ENCODE peak calls at places on chromosomes 5 and 9, in six cellular contexts. H is GM10248; R is fibroblast of mammary gland; Q is non-pigmented ciliary epithelial cell; T is activated CD4-positive, alpha-beta T cell treated with anti-CD3 and anti-CD28 coated beads for 4 hours; Z is activated CD4-positive, CD25-positive, alpha-beta regulatory T cell treated with anti-CD3 and anti-CD28 coated beads, Interleukin-2, amount 50 U/mL, for 72 hours. X is an unnamed sample.

GRCh38 chr5:127615916-127616315 is 33.0 kb upstream of the CTXN3 start:
- DNase-seq in T (no peak), Z (no peak), Q (no peak), R (peak; percentile 47), H (no peak), X (no peak)

GRCh38 chr9:110116543-110116885 is 91.4 kb downstream of the C9orf152 start:
- DNase-seq in Z (no peak), T (no peak), R (peak; percentile 100), H (no peak), Q (no peak), X (no peak)

GRCh38 chr5:118891252-118891651 is 97.1 kb downstream of the DTWD2 start:
- DNase-seq in H (no peak), T (no peak), Z (no peak), Q (no peak), R (no peak), X (no peak)

GRCh38 chr9:459491-460444 is 245.1 kb downstream of the DOCK8 start:
- DNase-seq in T (no peak), Z (no peak), R (no peak), H (no peak), Q (no peak), X (peak; percentile 56)

GRCh38 chr5:142777108-142777507 is 6.9 kb downstream of the ARHGAP26 start:
- DNase-seq in Q (no peak), T (no peak), H (no peak), R (no peak), Z (no peak), X (no peak)

GRCh38 chr5:31531543-31531887 is 378 bp downstream of the DROSHA start:
- DNase-seq in T (peak; percentile 16), R (peak; percentile 10), H (peak; percentile 44), Z (peak; percentile 35), Q (no peak), X (peak; percentile 69)

GRCh38 chr5:132229236-132229635 is 1.6 kb upstream of the P4HA2 start:
- DNase-seq in Z (no peak), R (no peak), T (no peak), H (no peak), Q (no peak), X (no peak)

GRCh38 chr5:51172853-51173635 is 210.2 kb upstream of the ISL1 start:
- DNase-seq in R (no peak), Q (no peak), T (no peak), Z (no peak), H (no peak), X (no peak)

GRCh38 chr9:101739311-101739710 is 864 bp upstream of the GRIN3A start:
- DNase-seq in Z (no peak), T (no peak), H (no peak), R (no peak), Q (no peak), X (no peak)

GRCh38 chr9:17625644-17626388 is 47.0 kb downstream of the SH3GL2 start:
- DNase-seq in R (no peak), H (no peak), Q (no peak), Z (no peak), T (no peak), X (no peak)

GRCh38 chr5:149962040-149962439 is 1.5 kb downstream of the SLC26A2 start:
- DNase-seq in R (peak; percentile 78), H (no peak), T (no peak), Z (no peak), Q (peak; percentile 34), X (peak; percentile 62)